ENCODE peak calls at places on chromosomes 3 and 15, in four cellular contexts. G is HCEC 1CT; Q is stimulated activated CD4-positive, alpha-beta T cell treated with anti-CD3 and anti-CD28 coated beads, Interleukin-1b, Interleukin-23, amount 100 ng/mL, for 48 hours; O is T-helper 9 cell. S is an unnamed sample.

GRCh38 chr15:67839358-67839928 is 402 bp downstream of the RNU6-1 start:
- DNase-seq in G (peak), Q (no peak), O (no peak), S (peak)

GRCh38 chr3:87949189-87949878 is 109.5 kb downstream of the CGGBP1 start:
- DNase-seq in G (no peak), O (no peak), Q (no peak), S (no peak)

GRCh38 chr3:19662516-19662915 is 271.5 kb downstream of the EFHB start:
- DNase-seq in Q (no peak), O (no peak), G (no peak), S (no peak)

GRCh38 chr3:70090322-70090913 is 90.9 kb downstream of the SAMMSON start:
- DNase-seq in O (no peak), Q (no peak), G (no peak), S (peak)

GRCh38 chr3:101812895-101813294 is 33.9 kb downstream of the NXPE3 start:
- DNase-seq in Q (no peak), G (no peak), O (no peak), S (no peak)

GRCh38 chr3:116034797-116035196 is 410.5 kb downstream of the LSAMP start:
- DNase-seq in O (no peak), G (no peak), Q (no peak), S (no peak)

GRCh38 chr3:155853214-155854146 is 747 bp downstream of the SLC33A1 start:
- DNase-seq in O (peak), Q (peak), G (peak), S (peak)

GRCh38 chr3:58414538-58415197 is 19.0 kb downstream of the PDHB start:
- DNase-seq in O (peak), G (peak), Q (peak), S (peak)

GRCh38 chr3:134073583-134073945 is 43.8 kb upstream of the SLCO2A1 start:
- DNase-seq in G (no peak), Q (no peak), O (no peak), S (no peak)

GRCh38 chr3:13004376-13004775 is 68.9 kb downstream of the IQSEC1 start:
- DNase-seq in G (no peak), Q (no peak), O (no peak), S (no peak)

GRCh38 chr3:59429203-59429602 is 379.4 kb upstream of the CFAP20DC start:
- DNase-seq in G (no peak), Q (no peak), O (no peak), S (no peak)

GRCh38 chr3:151290673-151291072 is 12.3 kb upstream of the P2RY14 start:
- DNase-seq in G (peak), Q (no peak), O (no peak), S (peak)